ENCODE peak calls at places on chromosomes 7 and 10, in seven cellular contexts. A, S, H, B, K, U and R are unnamed samples.

GRCh38 chr7:5143106-5143505 is 46.9 kb upstream of the WIPI2 start:
- DNase-seq in A (no peak), S (no peak), H (no peak), B (no peak), K (no peak), U (no peak), R (no peak)

GRCh38 chr7:31134246-31135188 is 82.4 kb downstream of the ADCYAP1R1 start:
- DNase-seq in A (peak), S (no peak), H (peak), B (peak), K (peak), U (peak), R (peak)

GRCh38 chr10:97542169-97543024 is 30.2 kb upstream of the ANKRD2 start:
- DNase-seq in A (no peak), S (peak), H (peak), B (peak), K (peak), U (no peak), R (peak)

GRCh38 chr7:137935849-137936508 is 65.9 kb downstream of the CREB3L2 start:
- DNase-seq in A (no peak), S (no peak), H (no peak), B (no peak), K (no peak), U (peak), R (no peak)

GRCh38 chr10:52312999-52313349 is 1.1 kb upstream of the DKK1 start:
- DNase-seq in A (no peak), S (no peak), H (no peak), B (no peak), K (no peak), U (peak), R (no peak)

GRCh38 chr10:116886772-116887171 is 37.5 kb downstream of the ENO4 start:
- DNase-seq in A (no peak), S (no peak), H (no peak), B (no peak), K (no peak), U (no peak), R (no peak)

GRCh38 chr10:49010831-49011230 is 71.2 kb upstream of the LRRC18 start:
- DNase-seq in A (peak), S (no peak), H (no peak), B (no peak), K (no peak), U (no peak), R (no peak)

GRCh38 chr10:132130286-132131265 is 56.2 kb upstream of the DPYSL4 start:
- DNase-seq in A (no peak), S (no peak), H (no peak), B (peak), K (peak), U (no peak), R (peak)

GRCh38 chr10:115417585-115418265 is 324.6 kb downstream of the ATRNL1 start:
- DNase-seq in A (no peak), S (no peak), H (no peak), B (no peak), K (no peak), U (peak), R (peak)

GRCh38 chr10:119933179-119933578 is 40.6 kb downstream of the SEC23IP start:
- DNase-seq in A (no peak), S (no peak), H (no peak), B (no peak), K (no peak), U (no peak), R (no peak)
- TF ChIP-seq CTCF in A (peak), S (no peak), H (peak), B (no peak), K (no peak), U (peak), R (peak)

GRCh38 chr10:13399236-13399635 is 51.1 kb upstream of the SEPHS1 start:
- DNase-seq in A (no peak), S (no peak), H (no peak), B (no peak), K (no peak), U (no peak), R (no peak)
- TF ChIP-seq CTCF in A (no peak), S (no peak), H (no peak), B (no peak), K (no peak), U (no peak), R (no peak)

DNA sequence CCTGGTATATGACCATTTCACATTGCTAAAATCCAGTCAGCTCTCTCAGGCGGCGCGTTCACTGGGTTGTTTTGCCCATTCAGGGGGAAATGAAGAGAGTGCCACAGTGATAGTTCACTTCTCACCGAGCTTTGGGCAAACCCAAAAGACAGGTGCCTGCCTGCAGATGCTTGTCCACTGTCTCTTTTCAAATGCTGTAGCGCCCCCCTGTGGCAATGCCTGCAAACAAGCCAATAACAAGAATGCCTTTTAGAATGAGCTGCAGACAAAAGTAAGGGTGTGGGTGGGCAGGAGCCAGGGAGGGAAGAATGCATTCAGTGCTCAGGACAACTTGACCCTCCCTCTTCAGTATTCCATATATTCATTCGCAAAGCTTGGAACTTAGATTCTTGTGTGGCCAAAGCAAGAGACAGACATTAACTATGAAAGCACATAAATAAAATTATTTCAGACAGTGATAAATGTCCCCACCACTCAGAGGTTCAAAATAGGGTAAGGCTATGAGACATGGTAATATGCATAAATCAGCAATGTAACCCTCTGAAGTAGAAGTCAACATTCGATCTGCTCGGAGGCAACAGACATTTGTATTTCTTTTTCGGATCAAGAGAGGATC is 86.9 kb downstream of the JAZF1 start:
- DNase-seq in A (peak), S (peak), H (peak), B (peak), K (peak), U (peak), R (peak)
- TF ChIP-seq CTCF in A (peak), S (no peak), H (peak), B (peak), K (peak), U (peak), R (peak)

GRCh38 chr10:43221419-43222293 is 45.2 kb downstream of the RASGEF1A start:
- DNase-seq in A (peak), S (peak), H (no peak), B (peak), K (peak), U (no peak), R (peak)
- TF ChIP-seq CTCF in A (no peak), S (no peak), H (no peak), B (no peak), K (no peak), U (no peak), R (no peak)

GRCh38 chr10:105679781-105680180 is 1038.7 kb downstream of the SORCS3 start:
- DNase-seq in A (no peak), S (no peak), H (no peak), B (no peak), K (no peak), U (no peak), R (no peak)
- TF ChIP-seq CTCF in A (no peak), S (no peak), H (no peak), B (no peak), K (no peak), U (no peak), R (no peak)

GRCh38 chr10:105757302-105757701 is 1116.2 kb downstream of the SORCS3 start:
- DNase-seq in A (no peak), S (no peak), H (no peak), B (no peak), K (peak), U (no peak), R (no peak)

GRCh38 chr10:105763611-105764010 is 1122.5 kb downstream of the SORCS3 start:
- DNase-seq in A (no peak), S (no peak), H (no peak), B (no peak), K (no peak), U (no peak), R (no peak)

GRCh38 chr10:105758209-105758998 is 1117.3 kb downstream of the SORCS3 start:
- DNase-seq in A (no peak), S (no peak), H (no peak), B (no peak), K (no peak), U (no peak), R (no peak)

GRCh38 chr10:105759741-105760140 is 1118.7 kb downstream of the SORCS3 start:
- DNase-seq in A (no peak), S (no peak), H (no peak), B (no peak), K (no peak), U (no peak), R (no peak)

GRCh38 chr10:105761861-105762260 is 1120.8 kb downstream of the SORCS3 start:
- DNase-seq in A (no peak), S (no peak), H (no peak), B (no peak), K (no peak), U (no peak), R (no peak)
- TF ChIP-seq CTCF in A (no peak), S (no peak), H (no peak), B (no peak), K (no peak), U (no peak), R (no peak)

DNA sequence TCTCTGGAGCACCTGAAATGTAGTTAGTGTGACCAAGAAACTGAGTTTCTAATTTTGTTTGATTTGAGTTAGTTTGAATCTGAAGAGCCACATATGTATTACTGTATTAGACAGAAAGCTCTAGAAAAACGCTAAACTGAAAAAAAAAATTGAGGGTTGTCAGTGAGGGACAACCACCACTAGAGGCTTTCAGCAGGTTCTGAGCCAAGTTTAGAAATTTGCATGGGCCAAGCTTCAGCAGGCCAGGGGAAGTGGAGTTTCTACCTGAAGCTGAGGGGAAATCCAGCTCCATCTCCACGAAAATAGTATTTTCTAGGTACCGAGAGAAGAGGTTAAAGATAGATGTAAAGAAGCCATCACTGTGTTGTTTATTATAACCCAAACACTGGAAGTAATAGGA is 77.9 kb upstream of the PLXNA4 start:
- DNase-seq in A (no peak), S (no peak), H (no peak), B (no peak), K (no peak), U (peak), R (no peak)
- TF ChIP-seq CTCF in A (peak), S (no peak), H (peak), B (peak), K (peak), U (peak), R (no peak)

GRCh38 chr10:38010150-38010903 is at the start of gene ZNF33A:
- DNase-seq in A (peak), S (peak), H (peak), B (peak), K (peak), U (peak), R (peak)
- TF ChIP-seq CTCF in A (no peak), S (no peak), H (peak), B (no peak), K (no peak), U (no peak), R (no peak)

GRCh38 chr7:122901250-122901649 is 15.0 kb upstream of the CADPS2 start:
- DNase-seq in A (no peak), S (no peak), H (no peak), B (no peak), K (no peak), U (no peak), R (no peak)

DNA sequence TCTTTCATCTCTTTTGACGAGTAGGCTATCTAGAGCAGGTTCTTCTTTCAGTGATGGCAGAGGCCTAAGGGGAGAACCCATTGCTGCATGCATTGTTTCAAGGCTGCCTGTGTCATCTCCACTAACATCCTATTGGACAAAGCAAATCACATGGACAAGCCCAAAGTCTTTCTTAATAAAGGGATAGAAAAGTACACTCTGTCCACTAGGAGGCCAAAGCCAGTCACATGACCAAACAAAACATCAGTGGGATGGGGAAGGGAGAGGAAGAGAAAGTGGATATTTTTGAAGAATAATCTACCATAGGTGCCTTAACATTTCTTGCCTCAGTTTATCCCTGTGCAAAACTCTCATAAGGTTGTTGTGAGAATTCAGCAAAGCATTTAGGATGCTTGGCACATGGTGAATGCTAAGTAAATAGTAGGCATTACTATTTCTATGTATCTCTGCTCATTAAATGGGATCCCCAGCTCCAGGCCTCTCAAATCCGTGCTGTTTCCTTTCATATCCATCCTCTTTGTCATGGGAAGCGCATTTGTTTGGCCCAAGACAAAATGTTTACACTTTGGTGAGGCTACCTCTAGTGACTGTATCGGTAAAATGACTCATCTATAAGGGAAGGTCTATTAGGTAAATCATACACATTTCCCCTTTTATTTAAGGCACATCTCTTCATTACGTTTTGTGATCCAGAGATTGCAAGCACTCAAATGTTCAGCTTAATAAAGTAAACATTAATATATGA is 16.7 kb upstream of the CADPS2 start:
- DNase-seq in A (no peak), S (no peak), H (no peak), B (no peak), K (no peak), U (no peak), R (no peak)
- TF ChIP-seq CTCF in A (no peak), S (no peak), H (no peak), B (no peak), K (no peak), U (no peak), R (no peak)

DNA sequence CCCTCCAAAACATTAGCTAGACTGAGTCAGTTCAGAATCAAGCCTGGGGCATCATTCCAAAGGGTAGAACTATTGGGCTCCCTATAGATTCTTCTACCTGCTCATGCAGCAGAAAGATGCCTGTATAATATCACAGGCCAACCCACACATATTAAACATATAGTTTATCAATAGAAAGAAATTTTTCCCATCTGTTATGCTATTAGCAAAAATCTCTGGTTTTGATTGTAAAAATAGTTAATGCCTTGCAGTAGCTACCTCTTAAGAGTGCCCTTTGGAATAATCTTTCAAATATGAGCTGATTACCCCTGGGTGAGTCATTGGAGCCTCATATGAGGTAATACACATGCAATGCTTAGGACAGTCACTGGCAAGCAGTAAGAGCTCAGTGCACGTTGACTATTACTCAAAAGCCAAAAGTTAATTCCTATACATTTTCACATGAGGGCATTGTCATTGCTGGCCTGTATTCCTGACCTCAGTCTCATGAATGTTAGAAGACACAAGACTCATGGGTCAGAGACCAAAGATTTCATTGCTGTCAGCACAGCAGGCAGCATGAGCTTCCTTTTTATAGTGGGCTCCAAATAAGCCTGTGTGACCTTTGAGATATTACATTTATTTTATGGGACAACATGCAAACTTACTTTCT is 180.0 kb downstream of the FGFR2 start:
- DNase-seq in A (no peak), S (peak), H (no peak), B (no peak), K (no peak), U (no peak), R (no peak)
- TF ChIP-seq CTCF in A (no peak), S (no peak), H (no peak), B (no peak), K (no peak), U (no peak), R (no peak)